ENCODE peak calls at places on chromosomes 5 and 9, in five cellular contexts. J is NCI-H226; B is stimulated activated CD8-positive, alpha-beta memory T cell treated with anti-CD3 and anti-CD28 coated beads, Interleukin-2, amount 100 ng/mL, for 48 hours; A is hypothalamus; K is aorta. V is an unnamed sample.

GRCh38 chr9:77806697-77807096 is 158.6 kb upstream of the GNA14 start:
- DNase-seq in J (no peak), B (no peak), A (no peak), K (no peak), V (no peak)

GRCh38 chr9:134972140-134972539 is 54.4 kb upstream of the FCN1 start:
- DNase-seq in J (no peak), B (no peak), A (no peak), K (no peak), V (no peak)

GRCh38 chr9:214488-215448 is at the start of gene DOCK8:
- DNase-seq in J (no peak), B (peak; percentile 42), A (no peak), K (peak; percentile 84), V (peak; percentile 33)

GRCh38 chr5:154762700-154763099 is 7.5 kb downstream of the LARP1 start:
- DNase-seq in J (no peak), B (no peak), A (no peak), K (no peak), V (no peak)

GRCh38 chr5:61802456-61802855 is 470.4 kb downstream of the ZSWIM6 start:
- DNase-seq in J (no peak), B (no peak), A (no peak), K (no peak), V (no peak)

GRCh38 chr5:65801332-65801731 is 79.3 kb downstream of the NLN start:
- DNase-seq in J (peak; percentile 46), B (no peak), A (no peak), K (no peak), V (no peak)

GRCh38 chr5:172441262-172441751 is 13.0 kb downstream of the SH3PXD2B start:
- DNase-seq in J (no peak), B (no peak), A (no peak), K (peak; percentile 79), V (no peak)

GRCh38 chr5:35198096-35198495 is 32.2 kb downstream of the PRLR start:
- DNase-seq in J (no peak), B (no peak), A (no peak), K (no peak), V (no peak)

GRCh38 chr5:31149072-31149471 is 44.4 kb upstream of the CDH6 start:
- DNase-seq in J (no peak), B (no peak), A (no peak), K (no peak), V (no peak)

GRCh38 chr5:65555266-65555665 is 7.7 kb downstream of the CENPK start:
- DNase-seq in J (no peak), B (no peak), A (no peak), K (no peak), V (no peak)

GRCh38 chr5:11588803-11589202 is 315.4 kb downstream of the CTNND2 start:
- DNase-seq in J (no peak), B (no peak), A (peak; percentile 72), K (no peak), V (no peak)

GRCh38 chr9:37300620-37301368 is 121.7 kb upstream of the GRHPR start:
- DNase-seq in J (no peak), B (no peak), A (no peak), K (no peak), V (no peak)

GRCh38 chr5:126355940-126356339 is 67.3 kb upstream of the GRAMD2B start:
- DNase-seq in J (no peak), B (no peak), A (no peak), K (no peak), V (no peak)

GRCh38 chr5:36763454-36763853 is 113.1 kb upstream of the NIPBL start:
- DNase-seq in J (no peak), B (no peak), A (no peak), K (no peak), V (no peak)

GRCh38 chr5:55003432-55004065 is 18.2 kb upstream of the ESM1 start:
- DNase-seq in J (no peak), B (no peak), A (no peak), K (no peak), V (no peak)

GRCh38 chr5:163770625-163771024 is 265.2 kb downstream of the MAT2B start:
- DNase-seq in J (no peak), B (no peak), A (no peak), K (no peak), V (no peak)

V was measured in stimulated activated CD4-positive, alpha-beta T cell treated with anti-CD3 and anti-CD28 coated beads, TNF-alpha, amount 100 ng/mL, for 48 hours.